ENCODE peak calls at places on chromosomes 11 and 22, in four cellular contexts. C, R, I and Z are unnamed samples.

GRCh38 chr11:112511906-112512305 is 251.2 kb upstream of the PLET1 start:
- DNase-seq in C (no peak), R (no peak), I (no peak), Z (no peak)

GRCh38 chr11:133081730-133082452 is 450.4 kb downstream of the OPCML start:
- DNase-seq in C (no peak), R (no peak), I (no peak), Z (no peak)

GRCh38 chr11:129592191-129592590 is 216.5 kb downstream of the BARX2 start:
- DNase-seq in C (no peak), R (no peak), I (no peak), Z (no peak)

GRCh38 chr11:58503361-58503856 is 4.5 kb downstream of the OR5B21 start:
- DNase-seq in C (no peak), R (no peak), I (no peak), Z (no peak)

GRCh38 chr11:7490535-7490934 is 5.2 kb downstream of the OLFML1 start:
- DNase-seq in C (no peak), R (peak), I (no peak), Z (no peak)

GRCh38 chr11:58805065-58805464 is 39.4 kb downstream of the GLYATL2 start:
- DNase-seq in C (no peak), R (no peak), I (no peak), Z (no peak)

GRCh38 chr22:39883057-39883456 is 10.5 kb downstream of the ENTHD1 start:
- DNase-seq in C (no peak), R (no peak), I (no peak), Z (no peak)

GRCh38 chr11:108871152-108871551 is 206.3 kb downstream of the DDX10 start:
- DNase-seq in C (no peak), R (peak), I (no peak), Z (peak)

GRCh38 chr22:20499769-20500168 is 4.2 kb upstream of the KLHL22 start:
- DNase-seq in C (no peak), R (no peak), I (no peak), Z (no peak)

GRCh38 chr11:16789061-16789415 is 50.6 kb downstream of the C11orf58 start:
- DNase-seq in C (no peak), R (no peak), I (no peak), Z (no peak)

GRCh38 chr22:30167734-30168133 is 78.8 kb downstream of the LIF start:
- DNase-seq in C (no peak), R (no peak), I (no peak), Z (no peak)

GRCh38 chr11:2913029-2913431 is 16.2 kb downstream of the PHLDA2 start:
- DNase-seq in C (no peak), R (peak), I (no peak), Z (peak)

GRCh38 chr11:60786811-60787567 is 1.9 kb downstream of the MS4A10 start:
- DNase-seq in C (no peak), R (peak), I (no peak), Z (no peak)

GRCh38 chr22:44448271-44448780 is 49.7 kb downstream of the RTL6 start:
- DNase-seq in C (no peak), R (peak), I (no peak), Z (peak)

GRCh38 chr11:65180877-65181568 is 705 bp upstream of the CAPN1 start:
- DNase-seq in C (peak), R (peak), I (peak), Z (peak)

GRCh38 chr11:123166095-123166559 is 28.9 kb downstream of the CLMP start:
- DNase-seq in C (no peak), R (peak), I (no peak), Z (no peak)